ENCODE peak calls at places on chromosomes 13 and 19, in five cellular contexts. One of them, this sample, is unnamed.

GRCh38 chr13:113209336-113209879 is at the start of gene CUL4A:
- DNase-seq in skeletal muscle cell: no peak
- DNase-seq in activated CD8-positive, alpha-beta T cell treated with anti-CD3 and anti-CD28 coated beads for 36 hours: peak
- DNase-seq in mesendoderm: peak
- DNase-seq in GOT3: no peak
- DNase-seq in this sample: no peak

GRCh38 chr19:36256853-36257511 is 42.1 kb downstream of the ZNF146 start:
- DNase-seq in skeletal muscle cell: no peak
- DNase-seq in mesendoderm: no peak
- DNase-seq in GOT3: no peak
- DNase-seq in activated CD8-positive, alpha-beta T cell treated with anti-CD3 and anti-CD28 coated beads for 36 hours: no peak
- DNase-seq in this sample: no peak

GRCh38 chr19:48812094-48812929 is 1.5 kb upstream of the BCAT2 start:
- DNase-seq in activated CD8-positive, alpha-beta T cell treated with anti-CD3 and anti-CD28 coated beads for 36 hours: peak
- DNase-seq in skeletal muscle cell: no peak
- DNase-seq in mesendoderm: peak
- DNase-seq in GOT3: no peak
- DNase-seq in this sample: no peak

GRCh38 chr19:19224852-19225494 is 13.2 kb downstream of the NCAN start:
- DNase-seq in activated CD8-positive, alpha-beta T cell treated with anti-CD3 and anti-CD28 coated beads for 36 hours: peak
- DNase-seq in GOT3: peak
- DNase-seq in skeletal muscle cell: no peak
- DNase-seq in mesendoderm: peak
- DNase-seq in this sample: no peak

GRCh38 chr13:72144625-72145024 is 277.6 kb upstream of the DACH1 start:
- DNase-seq in mesendoderm: no peak
- DNase-seq in skeletal muscle cell: no peak
- DNase-seq in GOT3: no peak
- DNase-seq in activated CD8-positive, alpha-beta T cell treated with anti-CD3 and anti-CD28 coated beads for 36 hours: no peak
- DNase-seq in this sample: no peak

GRCh38 chr13:77565635-77566034 is 30.1 kb downstream of the SCEL start:
- DNase-seq in skeletal muscle cell: no peak
- DNase-seq in GOT3: no peak
- DNase-seq in activated CD8-positive, alpha-beta T cell treated with anti-CD3 and anti-CD28 coated beads for 36 hours: no peak
- DNase-seq in mesendoderm: peak
- DNase-seq in this sample: no peak

GRCh38 chr13:106690779-106691178 is 122.8 kb upstream of the ARGLU1 start:
- DNase-seq in GOT3: no peak
- DNase-seq in skeletal muscle cell: no peak
- DNase-seq in activated CD8-positive, alpha-beta T cell treated with anti-CD3 and anti-CD28 coated beads for 36 hours: no peak
- DNase-seq in mesendoderm: no peak
- DNase-seq in this sample: no peak

GRCh38 chr13:44809152-44809551 is 180.1 kb downstream of the NUFIP1 start:
- DNase-seq in mesendoderm: no peak
- DNase-seq in skeletal muscle cell: no peak
- DNase-seq in activated CD8-positive, alpha-beta T cell treated with anti-CD3 and anti-CD28 coated beads for 36 hours: no peak
- DNase-seq in GOT3: no peak
- DNase-seq in this sample: no peak

GRCh38 chr19:44710483-44710882 is 11.5 kb downstream of the CEACAM16 start:
- DNase-seq in GOT3: no peak
- DNase-seq in skeletal muscle cell: no peak
- DNase-seq in mesendoderm: no peak
- DNase-seq in activated CD8-positive, alpha-beta T cell treated with anti-CD3 and anti-CD28 coated beads for 36 hours: no peak
- DNase-seq in this sample: no peak

GRCh38 chr13:110921695-110922094 is 6.8 kb upstream of the ANKRD10 start:
- DNase-seq in mesendoderm: no peak
- DNase-seq in skeletal muscle cell: no peak
- DNase-seq in activated CD8-positive, alpha-beta T cell treated with anti-CD3 and anti-CD28 coated beads for 36 hours: no peak
- DNase-seq in GOT3: no peak
- DNase-seq in this sample: no peak